ENCODE peak calls at places on chromosomes 1 and 21, in six cellular contexts. O, X, G, D, P and I are unnamed samples.

GRCh38 chr1:163472267-163472666 is 150.5 kb downstream of the NUF2 start:
- DNase-seq in D (no peak), P (no peak), X (no peak), O (no peak), G (peak; percentile 82), I (no peak)

GRCh38 chr1:114112775-114113174 is 40.9 kb downstream of the SYT6 start:
- DNase-seq in P (no peak), X (no peak), O (no peak), D (no peak), G (no peak), I (no peak)

GRCh38 chr1:55235722-55236121 is 20.6 kb upstream of the USP24 start:
- DNase-seq in P (no peak), O (no peak), G (no peak), D (peak; percentile 11), X (no peak), I (peak; percentile 29)

GRCh38 chr1:89952021-89952995 is 42.6 kb upstream of the ZNF326 start:
- DNase-seq in O (no peak), G (no peak), D (no peak), X (no peak), P (no peak), I (no peak)

GRCh38 chr1:30834249-30834648 is 74.3 kb downstream of the SDC3 start:
- DNase-seq in D (no peak), X (no peak), O (no peak), G (peak; percentile 27), P (no peak), I (no peak)

GRCh38 chr1:228781161-228781771 is 46.0 kb downstream of the RHOU start:
- DNase-seq in X (no peak), O (peak; percentile 57), P (no peak), D (no peak), G (peak; percentile 78), I (no peak)

GRCh38 chr1:201582261-201582951 is 43.5 kb downstream of the NAV1 start:
- DNase-seq in G (no peak), P (no peak), X (no peak), D (no peak), O (peak; percentile 37), I (no peak)

GRCh38 chr1:156814571-156815260 is 1.9 kb downstream of the SH2D2A start:
- DNase-seq in G (no peak), O (no peak), D (peak; percentile 55), P (no peak), X (no peak), I (no peak)

GRCh38 chr1:22886211-22886610 is 86.5 kb downstream of the LACTBL1 start:
- DNase-seq in O (no peak), X (no peak), G (no peak), P (no peak), D (no peak), I (peak; percentile 20)

GRCh38 chr1:8733463-8733862 is 84.0 kb downstream of the RERE start:
- DNase-seq in X (no peak), G (no peak), O (no peak), D (no peak), P (no peak), I (no peak)

GRCh38 chr1:110114784-110115183 is 2.5 kb downstream of the UBL4B start:
- DNase-seq in G (no peak), D (no peak), O (no peak), X (no peak), P (no peak), I (no peak)

GRCh38 chr1:47805826-47806450 is 191.2 kb downstream of the TRABD2B start:
- DNase-seq in P (no peak), D (no peak), X (no peak), G (no peak), O (no peak), I (no peak)

GRCh38 chr1:97920275-97920831 is 481 bp downstream of the DPYD start:
- DNase-seq in X (no peak), P (peak; percentile 77), G (no peak), D (no peak), O (no peak), I (no peak)

GRCh38 chr1:103265551-103265950 is 157.2 kb upstream of the COL11A1 start:
- DNase-seq in X (no peak), G (no peak), D (no peak), P (no peak), O (no peak), I (no peak)

GRCh38 chr21:41167348-41168342 is at the start of gene BACE2:
- DNase-seq in D (peak; percentile 79), G (no peak), X (peak; percentile 11), O (peak; percentile 79), P (no peak), I (peak; percentile 21)

GRCh38 chr1:74517599-74518051 is 5.2 kb upstream of the LRRC53 start:
- DNase-seq in G (no peak), O (no peak), X (no peak), P (no peak), D (no peak), I (no peak)

GRCh38 chr1:54122992-54123391 is 29.8 kb downstream of the CDCP2 start:
- DNase-seq in O (no peak), D (no peak), G (no peak), X (no peak), P (no peak), I (no peak)

GRCh38 chr1:41286486-41286885 is 44.4 kb upstream of the SCMH1 start:
- DNase-seq in X (no peak), P (no peak), D (no peak), G (no peak), O (no peak), I (no peak)

GRCh38 chr21:42012344-42012743 is 2.2 kb upstream of the ZBTB21 start:
- DNase-seq in O (no peak), X (no peak), D (no peak), P (no peak), G (no peak), I (no peak)

GRCh38 chr1:179590671-179591070 is 961 bp upstream of the TDRD5 start:
- DNase-seq in P (no peak), D (no peak), O (no peak), X (no peak), G (no peak), I (no peak)

GRCh38 chr1:167328762-167329483 is 108.2 kb downstream of the POU2F1 start:
- DNase-seq in X (no peak), D (no peak), O (no peak), P (peak; percentile 68), G (no peak), I (no peak)

GRCh38 chr1:40314721-40315238 is 2.3 kb downstream of the COL9A2 start:
- DNase-seq in P (no peak), O (no peak), D (no peak), X (no peak), G (no peak), I (peak; percentile 8)

GRCh38 chr1:203038217-203038741 is 12.0 kb downstream of the PPFIA4 start:
- DNase-seq in G (no peak), X (no peak), D (no peak), P (no peak), O (no peak), I (peak; percentile 24)

GRCh38 chr1:184494929-184495328 is 108.1 kb downstream of the C1orf21 start:
- DNase-seq in O (no peak), G (no peak), P (no peak), D (no peak), X (no peak), I (no peak)

GRCh38 chr21:37168666-37169065 is 95.6 kb downstream of the TTC3 start:
- DNase-seq in D (no peak), G (no peak), O (no peak), X (no peak), P (no peak), I (no peak)

GRCh38 chr1:77538956-77539509 is 143.4 kb downstream of the ZZZ3 start:
- DNase-seq in G (no peak), X (no peak), O (no peak), P (no peak), D (peak; percentile 9), I (peak; percentile 83)

GRCh38 chr1:12129624-12130023 is 37.2 kb upstream of the TNFRSF1B start:
- DNase-seq in O (no peak), X (no peak), D (no peak), P (no peak), G (no peak), I (no peak)